ENCODE peak calls at places on chromosomes 7 and 10, in nine cellular contexts. G is cardiac fibroblast; F is effector memory CD4-positive, alpha-beta T cell; U is AG04450; D is left ventricle myocardium inferior; J is mucosa of descending colon; Z is HFF-Myc; O is epithelial cell of esophagus; L is HCT116. M is an unnamed sample.

GRCh38 chr10:15859865-15860691 is at the start of gene MINDY3:
- DNase-seq in G (peak), F (peak), U (peak), D (peak), J (peak), Z (peak), O (peak), L (peak), M (peak)

GRCh38 chr7:55570939-55571338 is 1.4 kb downstream of the VOPP1 start:
- DNase-seq in G (peak), F (no peak), U (peak), D (no peak), J (no peak), Z (peak), O (peak), L (no peak), M (no peak)

GRCh38 chr10:126080879-126081331 is 184.5 kb downstream of the FANK1 start:
- DNase-seq in G (peak), F (no peak), U (peak), D (no peak), J (no peak), Z (no peak), O (no peak), L (no peak), M (no peak)

GRCh38 chr7:121519548-121520521 is 123.7 kb upstream of the FAM3C start:
- DNase-seq in G (peak), F (no peak), U (no peak), D (peak), J (no peak), Z (no peak), O (peak), L (no peak), M (peak)

GRCh38 chr10:69742928-69743602 is 58.6 kb upstream of the COL13A1 start:
- DNase-seq in G (peak), F (no peak), U (no peak), D (no peak), J (peak), Z (no peak), O (peak), L (peak), M (no peak)

GRCh38 chr7:135185471-135186260 is 15.2 kb upstream of the CYREN start:
- DNase-seq in G (no peak), F (no peak), U (no peak), D (no peak), J (no peak), Z (no peak), O (no peak), L (no peak), M (no peak)

GRCh38 chr7:150830957-150831356 is 21.4 kb upstream of the AOC1 start:
- DNase-seq in G (no peak), F (no peak), U (no peak), D (no peak), J (peak), Z (no peak), O (no peak), L (no peak), M (no peak)

GRCh38 chr7:137717811-137718271 is 128.9 kb downstream of the DGKI start:
- DNase-seq in G (peak), F (no peak), U (no peak), D (no peak), J (no peak), Z (no peak), O (peak), L (no peak), M (peak)

GRCh38 chr7:108335264-108335918 is 120.8 kb downstream of the NRCAM start:
- DNase-seq in G (peak), F (no peak), U (no peak), D (no peak), J (peak), Z (no peak), O (no peak), L (no peak), M (no peak)

GRCh38 chr7:96311967-96312366 is 9.9 kb downstream of the SLC25A13 start:
- DNase-seq in G (peak), F (no peak), U (no peak), D (peak), J (no peak), Z (no peak), O (peak), L (no peak), M (no peak)

GRCh38 chr10:124200011-124200410 is 106.6 kb upstream of the CHST15 start:
- DNase-seq in G (no peak), F (no peak), U (no peak), D (no peak), J (no peak), Z (no peak), O (no peak), L (no peak), M (no peak)

GRCh38 chr10:5534051-5534821 is 9.5 kb downstream of the CALML3 start:
- DNase-seq in G (peak), F (no peak), U (no peak), D (no peak), J (no peak), Z (no peak), O (peak), L (no peak), M (no peak)

GRCh38 chr10:47259521-47259920 is 40.5 kb upstream of the GDF10 start:
- DNase-seq in G (no peak), F (no peak), U (no peak), D (no peak), J (no peak), Z (no peak), O (no peak), L (no peak), M (no peak)
- H3K4me3 ChIP-seq in G (no peak), F (no peak), U (no peak), D (no peak), J (no peak), Z (no peak), O (no peak), L (no peak), M (no peak)

GRCh38 chr7:157016024-157016351 is 5.5 kb upstream of the MNX1 start:
- DNase-seq in G (no peak), F (no peak), U (no peak), D (no peak), J (no peak), Z (no peak), O (no peak), L (no peak), M (no peak)
- H3K4me3 ChIP-seq in G (no peak), F (no peak), U (no peak), D (no peak), J (no peak), Z (no peak), O (no peak), L (no peak), M (no peak)

GRCh38 chr10:18179901-18180300 is 39.7 kb downstream of the CACNB2 start:
- DNase-seq in G (peak), F (no peak), U (no peak), D (no peak), J (peak), Z (no peak), O (no peak), L (no peak), M (peak)
- H3K4me3 ChIP-seq in G (no peak), F (no peak), U (peak), D (peak), J (no peak), Z (no peak), O (no peak), L (no peak), M (no peak)

DNA sequence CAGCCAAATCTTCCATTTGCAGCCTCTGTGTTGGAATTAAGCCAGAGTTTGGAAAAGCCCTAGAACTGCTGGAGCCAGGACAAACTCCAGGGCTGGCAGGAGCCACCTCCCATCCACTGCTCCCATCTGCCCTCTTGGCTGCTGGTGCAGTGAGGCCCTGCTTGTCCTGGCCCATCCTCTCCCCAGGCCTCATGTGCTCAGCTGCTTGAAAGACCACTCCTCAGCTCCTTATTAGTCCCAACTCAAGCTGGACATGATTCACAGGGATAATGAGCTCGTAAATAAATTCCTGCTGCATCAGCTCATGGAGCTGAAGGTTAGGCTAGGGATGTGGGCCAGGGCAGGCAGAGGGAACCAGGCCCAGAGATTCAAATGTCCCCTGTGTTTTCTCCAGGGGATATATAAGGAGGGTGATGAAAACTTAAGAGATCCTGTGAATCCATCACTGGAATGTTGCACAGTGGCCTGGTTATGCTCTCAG is 282.8 kb downstream of the RPS24 start:
- DNase-seq in G (peak), F (no peak), U (no peak), D (no peak), J (no peak), Z (peak), O (no peak), L (no peak), M (peak)
- H3K4me3 ChIP-seq in G (no peak), F (no peak), U (no peak), D (no peak), J (no peak), Z (no peak), O (no peak), L (no peak), M (no peak)

GRCh38 chr7:586494-586893 is 66.8 kb upstream of the PDGFA start:
- DNase-seq in G (no peak), F (no peak), U (no peak), D (no peak), J (no peak), Z (no peak), O (no peak), L (no peak), M (no peak)

GRCh38 chr7:584820-585219 is 65.2 kb upstream of the PDGFA start:
- DNase-seq in G (no peak), F (no peak), U (no peak), D (no peak), J (no peak), Z (no peak), O (no peak), L (no peak), M (no peak)

GRCh38 chr7:584122-584465 is 64.4 kb upstream of the PDGFA start:
- DNase-seq in G (no peak), F (peak), U (no peak), D (no peak), J (peak), Z (no peak), O (peak), L (no peak), M (no peak)

GRCh38 chr7:585873-586272 is 66.2 kb upstream of the PDGFA start:
- DNase-seq in G (no peak), F (no peak), U (no peak), D (no peak), J (no peak), Z (no peak), O (no peak), L (no peak), M (no peak)

GRCh38 chr7:585229-585711 is 65.6 kb upstream of the PDGFA start:
- DNase-seq in G (peak), F (peak), U (no peak), D (no peak), J (no peak), Z (no peak), O (no peak), L (no peak), M (no peak)
- H3K4me3 ChIP-seq in G (no peak), F (no peak), U (no peak), D (no peak), J (no peak), Z (no peak), O (no peak), L (no peak), M (no peak)

GRCh38 chr7:112442210-112442609 is 8.1 kb upstream of the IFRD1 start:
- DNase-seq in G (no peak), F (no peak), U (no peak), D (no peak), J (no peak), Z (no peak), O (no peak), L (no peak), M (no peak)

GRCh38 chr7:112444505-112444904 is 5.8 kb upstream of the IFRD1 start:
- DNase-seq in G (no peak), F (no peak), U (no peak), D (no peak), J (no peak), Z (no peak), O (no peak), L (no peak), M (no peak)

GRCh38 chr7:112437038-112437437 is 13.2 kb upstream of the IFRD1 start:
- DNase-seq in G (no peak), F (no peak), U (no peak), D (no peak), J (no peak), Z (no peak), O (peak), L (no peak), M (no peak)

DNA sequence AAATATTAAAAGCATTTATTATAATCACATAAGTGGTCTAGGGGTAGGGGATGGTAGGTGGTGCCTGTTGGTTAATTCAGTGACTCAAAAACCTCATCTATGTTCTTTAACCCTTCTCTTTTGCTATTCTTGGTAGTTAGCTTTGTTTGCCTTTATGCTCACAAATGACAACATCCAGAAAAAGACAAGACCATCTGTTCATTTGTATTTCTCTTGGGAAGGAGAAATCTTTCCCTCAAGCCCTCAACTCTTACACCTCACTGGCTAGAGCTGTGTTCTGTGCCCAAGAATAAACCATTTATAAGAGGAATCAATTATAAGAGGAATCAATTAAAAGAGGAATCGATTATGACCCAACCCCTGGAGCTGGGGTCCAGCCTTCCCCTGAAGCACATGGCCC is 10.8 kb upstream of the IFRD1 start:
- DNase-seq in G (no peak), F (no peak), U (no peak), D (no peak), J (no peak), Z (no peak), O (no peak), L (no peak), M (no peak)
- H3K4me3 ChIP-seq in G (no peak), F (no peak), U (no peak), D (no peak), J (no peak), Z (no peak), O (no peak), L (no peak), M (no peak)

GRCh38 chr7:113086928-113087277 is 276 bp upstream of the GPR85 start:
- DNase-seq in G (no peak), F (no peak), U (no peak), D (no peak), J (no peak), Z (no peak), O (peak), L (no peak), M (no peak)

GRCh38 chr7:113087278-113087998 is 811 bp upstream of the GPR85 start:
- DNase-seq in G (peak), F (no peak), U (peak), D (no peak), J (no peak), Z (peak), O (peak), L (no peak), M (peak)

GRCh38 chr7:113086431-113086888 is at the start of gene GPR85:
- DNase-seq in G (peak), F (no peak), U (peak), D (peak), J (peak), Z (no peak), O (peak), L (no peak), M (no peak)

GRCh38 chr7:113084499-113085172 is 2.0 kb downstream of the GPR85 start:
- DNase-seq in G (no peak), F (no peak), U (no peak), D (no peak), J (no peak), Z (no peak), O (no peak), L (no peak), M (no peak)

GRCh38 chr7:113085781-113086390 is 741 bp downstream of the GPR85 start:
- DNase-seq in G (no peak), F (no peak), U (no peak), D (no peak), J (no peak), Z (no peak), O (peak), L (no peak), M (no peak)
- H3K4me3 ChIP-seq in G (peak), F (no peak), U (peak), D (peak), J (no peak), Z (peak), O (peak), L (no peak), M (peak)

DNA sequence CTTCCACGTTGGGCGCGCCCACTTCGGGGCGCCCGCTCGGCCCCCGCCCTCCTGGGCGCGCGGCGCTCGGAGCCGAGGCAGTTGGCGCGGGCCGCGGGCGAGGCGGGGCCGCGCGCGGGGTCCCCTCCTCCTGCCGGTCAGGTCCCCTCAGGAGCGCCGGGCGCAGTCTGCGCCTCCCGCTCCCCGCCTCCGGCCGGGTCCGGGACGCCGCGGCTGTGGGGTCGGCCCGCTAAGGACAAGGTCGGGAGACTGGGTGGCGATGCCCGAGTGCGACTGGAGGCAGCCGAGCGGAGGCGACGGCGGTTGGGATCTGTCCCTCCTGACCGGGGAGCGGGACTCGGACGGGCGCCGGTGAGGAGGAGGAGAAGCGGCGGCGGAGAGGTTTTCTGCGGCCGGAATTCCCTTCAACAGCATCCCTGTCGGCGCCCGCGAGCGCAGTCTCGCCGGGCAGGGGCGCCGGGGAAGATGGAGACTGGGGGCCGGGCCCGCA is at the start of gene ATRNL1:
- DNase-seq in G (peak), F (no peak), U (no peak), D (no peak), J (no peak), Z (no peak), O (peak), L (no peak), M (no peak)
- H3K4me3 ChIP-seq in G (peak), F (peak), U (peak), D (peak), J (no peak), Z (peak), O (peak), L (peak), M (peak)

M was measured in skeletal muscle cell.